ENCODE peak calls at places on chromosomes 4 and X, in ten cellular contexts. One of them, this sample, is unnamed.

GRCh38 chrX:12974217-12974796 is 603 bp upstream of the TMSB4X start:
- DNase-seq in spleen: peak
- DNase-seq in OCI-LY7: peak
- DNase-seq in transverse colon: peak
- DNase-seq in WTC11: peak
- DNase-seq in fibroblast of mammary gland: peak
- DNase-seq in NCI-H2029 treated with DMSO at 0.1 percent for 48 hours: no peak
- DNase-seq in lung: peak
- DNase-seq in ovary: peak
- DNase-seq in neural progenitor cell: peak
- DNase-seq in this sample: peak

GRCh38 chrX:48997455-48997854 is 4.6 kb downstream of the GRIPAP1 start:
- DNase-seq in OCI-LY7: no peak
- DNase-seq in neural progenitor cell: no peak
- DNase-seq in transverse colon: no peak
- DNase-seq in spleen: no peak
- DNase-seq in lung: no peak
- DNase-seq in fibroblast of mammary gland: no peak
- DNase-seq in NCI-H2029 treated with DMSO at 0.1 percent for 48 hours: no peak
- DNase-seq in ovary: no peak
- DNase-seq in WTC11: no peak
- DNase-seq in this sample: no peak

GRCh38 chrX:129427267-129427666 is 96.0 kb downstream of the SMARCA1 start:
- DNase-seq in spleen: no peak
- DNase-seq in NCI-H2029 treated with DMSO at 0.1 percent for 48 hours: peak
- DNase-seq in lung: no peak
- DNase-seq in neural progenitor cell: no peak
- DNase-seq in fibroblast of mammary gland: no peak
- DNase-seq in WTC11: no peak
- DNase-seq in transverse colon: no peak
- DNase-seq in OCI-LY7: no peak
- DNase-seq in ovary: no peak
- DNase-seq in this sample: no peak

GRCh38 chr4:29588615-29589014 is 1131.6 kb upstream of the PCDH7 start:
- DNase-seq in NCI-H2029 treated with DMSO at 0.1 percent for 48 hours: no peak
- DNase-seq in neural progenitor cell: no peak
- DNase-seq in ovary: no peak
- DNase-seq in transverse colon: no peak
- DNase-seq in fibroblast of mammary gland: peak
- DNase-seq in lung: no peak
- DNase-seq in OCI-LY7: no peak
- DNase-seq in spleen: no peak
- DNase-seq in WTC11: no peak
- DNase-seq in this sample: no peak

GRCh38 chr4:38080575-38080974 is 120.4 kb downstream of the PTTG2 start:
- DNase-seq in spleen: no peak
- DNase-seq in ovary: no peak
- DNase-seq in fibroblast of mammary gland: no peak
- DNase-seq in OCI-LY7: no peak
- DNase-seq in lung: no peak
- DNase-seq in neural progenitor cell: no peak
- DNase-seq in transverse colon: no peak
- DNase-seq in WTC11: no peak
- DNase-seq in NCI-H2029 treated with DMSO at 0.1 percent for 48 hours: no peak
- DNase-seq in this sample: no peak

GRCh38 chrX:150731795-150732194 is 38.6 kb downstream of the MTMR1 start:
- DNase-seq in WTC11: no peak
- DNase-seq in spleen: no peak
- DNase-seq in ovary: no peak
- DNase-seq in OCI-LY7: no peak
- DNase-seq in transverse colon: no peak
- DNase-seq in NCI-H2029 treated with DMSO at 0.1 percent for 48 hours: no peak
- DNase-seq in lung: no peak
- DNase-seq in neural progenitor cell: no peak
- DNase-seq in fibroblast of mammary gland: peak
- DNase-seq in this sample: peak

GRCh38 chrX:56728321-56728720 is 722 bp upstream of the NBDY start:
- DNase-seq in WTC11: no peak
- DNase-seq in neural progenitor cell: no peak
- DNase-seq in OCI-LY7: peak
- DNase-seq in fibroblast of mammary gland: peak
- DNase-seq in NCI-H2029 treated with DMSO at 0.1 percent for 48 hours: no peak
- DNase-seq in ovary: no peak
- DNase-seq in lung: no peak
- DNase-seq in spleen: no peak
- DNase-seq in transverse colon: no peak
- DNase-seq in this sample: peak

GRCh38 chrX:131792789-131793462 is 230.2 kb upstream of the STK26 start:
- DNase-seq in OCI-LY7: peak
- DNase-seq in transverse colon: peak
- DNase-seq in neural progenitor cell: no peak
- DNase-seq in ovary: peak
- DNase-seq in lung: peak
- DNase-seq in spleen: peak
- DNase-seq in NCI-H2029 treated with DMSO at 0.1 percent for 48 hours: no peak
- DNase-seq in fibroblast of mammary gland: peak
- DNase-seq in WTC11: no peak
- DNase-seq in this sample: no peak

GRCh38 chr4:185933078-185933581 is 121.1 kb upstream of the SORBS2 start:
- DNase-seq in WTC11: no peak
- DNase-seq in transverse colon: no peak
- DNase-seq in ovary: no peak
- DNase-seq in neural progenitor cell: no peak
- DNase-seq in NCI-H2029 treated with DMSO at 0.1 percent for 48 hours: no peak
- DNase-seq in spleen: no peak
- DNase-seq in fibroblast of mammary gland: peak
- DNase-seq in OCI-LY7: no peak
- DNase-seq in lung: no peak
- DNase-seq in this sample: no peak

GRCh38 chr4:140662082-140662869 is 93.5 kb upstream of the UCP1 start:
- DNase-seq in WTC11: no peak
- DNase-seq in transverse colon: no peak
- DNase-seq in neural progenitor cell: no peak
- DNase-seq in fibroblast of mammary gland: no peak
- DNase-seq in spleen: no peak
- DNase-seq in NCI-H2029 treated with DMSO at 0.1 percent for 48 hours: no peak
- DNase-seq in lung: no peak
- DNase-seq in ovary: no peak
- DNase-seq in OCI-LY7: no peak
- DNase-seq in this sample: peak

GRCh38 chr4:166458756-166459155 is 585.7 kb downstream of the TLL1 start:
- DNase-seq in lung: no peak
- DNase-seq in spleen: no peak
- DNase-seq in transverse colon: no peak
- DNase-seq in fibroblast of mammary gland: peak
- DNase-seq in OCI-LY7: no peak
- DNase-seq in ovary: no peak
- DNase-seq in WTC11: no peak
- DNase-seq in NCI-H2029 treated with DMSO at 0.1 percent for 48 hours: no peak
- DNase-seq in neural progenitor cell: no peak
- DNase-seq in this sample: peak

GRCh38 chrX:76029385-76029784 is 143.5 kb upstream of the PBDC1 start:
- DNase-seq in OCI-LY7: no peak
- DNase-seq in lung: no peak
- DNase-seq in NCI-H2029 treated with DMSO at 0.1 percent for 48 hours: no peak
- DNase-seq in ovary: no peak
- DNase-seq in fibroblast of mammary gland: no peak
- DNase-seq in WTC11: no peak
- DNase-seq in spleen: no peak
- DNase-seq in neural progenitor cell: no peak
- DNase-seq in transverse colon: no peak
- DNase-seq in this sample: no peak

GRCh38 chr4:129545599-129546278 is 449.8 kb downstream of the C4orf33 start:
- DNase-seq in spleen: peak
- DNase-seq in WTC11: no peak
- DNase-seq in transverse colon: peak
- DNase-seq in NCI-H2029 treated with DMSO at 0.1 percent for 48 hours: no peak
- DNase-seq in OCI-LY7: no peak
- DNase-seq in ovary: peak
- DNase-seq in fibroblast of mammary gland: peak
- DNase-seq in neural progenitor cell: peak
- DNase-seq in lung: peak
- DNase-seq in this sample: peak

GRCh38 chr4:138192113-138192512 is 50.0 kb downstream of the SLC7A11 start:
- DNase-seq in spleen: no peak
- DNase-seq in WTC11: no peak
- DNase-seq in OCI-LY7: no peak
- DNase-seq in neural progenitor cell: no peak
- DNase-seq in lung: no peak
- DNase-seq in fibroblast of mammary gland: peak
- DNase-seq in ovary: no peak
- DNase-seq in transverse colon: no peak
- DNase-seq in NCI-H2029 treated with DMSO at 0.1 percent for 48 hours: no peak
- DNase-seq in this sample: peak

GRCh38 chr4:168831919-168832745 is 177.9 kb downstream of the CBR4 start:
- DNase-seq in lung: peak
- DNase-seq in spleen: peak
- DNase-seq in ovary: peak
- DNase-seq in transverse colon: peak
- DNase-seq in WTC11: peak
- DNase-seq in NCI-H2029 treated with DMSO at 0.1 percent for 48 hours: no peak
- DNase-seq in neural progenitor cell: peak
- DNase-seq in OCI-LY7: peak
- DNase-seq in fibroblast of mammary gland: peak
- DNase-seq in this sample: peak

GRCh38 chr4:171186700-171187099 is 626.5 kb upstream of the GALNTL6 start:
- DNase-seq in fibroblast of mammary gland: no peak
- DNase-seq in neural progenitor cell: peak
- DNase-seq in WTC11: peak
- DNase-seq in spleen: no peak
- DNase-seq in OCI-LY7: no peak
- DNase-seq in ovary: no peak
- DNase-seq in transverse colon: no peak
- DNase-seq in lung: no peak
- DNase-seq in NCI-H2029 treated with DMSO at 0.1 percent for 48 hours: no peak
- DNase-seq in this sample: no peak

GRCh38 chr4:82561745-82562552 is at the start of gene TMEM150C:
- DNase-seq in neural progenitor cell: peak
- DNase-seq in fibroblast of mammary gland: peak
- DNase-seq in lung: no peak
- DNase-seq in ovary: peak
- DNase-seq in NCI-H2029 treated with DMSO at 0.1 percent for 48 hours: no peak
- DNase-seq in spleen: no peak
- DNase-seq in WTC11: peak
- DNase-seq in transverse colon: peak
- DNase-seq in OCI-LY7: no peak
- DNase-seq in this sample: peak

GRCh38 chrX:11427082-11428033 is 134.1 kb downstream of the AMELX start:
- DNase-seq in transverse colon: peak
- DNase-seq in OCI-LY7: no peak
- DNase-seq in NCI-H2029 treated with DMSO at 0.1 percent for 48 hours: no peak
- DNase-seq in neural progenitor cell: peak
- DNase-seq in lung: no peak
- DNase-seq in ovary: peak
- DNase-seq in WTC11: peak
- DNase-seq in spleen: peak
- DNase-seq in fibroblast of mammary gland: peak
- DNase-seq in this sample: no peak

GRCh38 chr4:176334066-176334465 is 14.3 kb downstream of the SPCS3 start:
- DNase-seq in spleen: no peak
- DNase-seq in OCI-LY7: no peak
- DNase-seq in transverse colon: no peak
- DNase-seq in ovary: no peak
- DNase-seq in NCI-H2029 treated with DMSO at 0.1 percent for 48 hours: no peak
- DNase-seq in lung: no peak
- DNase-seq in neural progenitor cell: no peak
- DNase-seq in fibroblast of mammary gland: no peak
- DNase-seq in WTC11: no peak
- DNase-seq in this sample: no peak

GRCh38 chr4:20331642-20332041 is 79.9 kb downstream of the SLIT2 start:
- DNase-seq in OCI-LY7: no peak
- DNase-seq in ovary: no peak
- DNase-seq in spleen: no peak
- DNase-seq in fibroblast of mammary gland: peak
- DNase-seq in transverse colon: no peak
- DNase-seq in lung: no peak
- DNase-seq in WTC11: no peak
- DNase-seq in NCI-H2029 treated with DMSO at 0.1 percent for 48 hours: no peak
- DNase-seq in neural progenitor cell: no peak
- DNase-seq in this sample: no peak

GRCh38 chr4:3668825-3669552 is 97.2 kb upstream of the ADRA2C start:
- DNase-seq in transverse colon: no peak
- DNase-seq in OCI-LY7: no peak
- DNase-seq in lung: no peak
- DNase-seq in NCI-H2029 treated with DMSO at 0.1 percent for 48 hours: no peak
- DNase-seq in fibroblast of mammary gland: no peak
- DNase-seq in ovary: no peak
- DNase-seq in WTC11: no peak
- DNase-seq in spleen: no peak
- DNase-seq in neural progenitor cell: no peak
- DNase-seq in this sample: no peak

GRCh38 chr4:178556796-178557195 is 1114.6 kb upstream of the AGA start:
- DNase-seq in neural progenitor cell: no peak
- DNase-seq in WTC11: no peak
- DNase-seq in lung: no peak
- DNase-seq in OCI-LY7: no peak
- DNase-seq in spleen: no peak
- DNase-seq in fibroblast of mammary gland: no peak
- DNase-seq in transverse colon: no peak
- DNase-seq in ovary: no peak
- DNase-seq in NCI-H2029 treated with DMSO at 0.1 percent for 48 hours: no peak
- DNase-seq in this sample: peak

GRCh38 chr4:158787718-158788441 is 19.1 kb downstream of the FNIP2 start:
- DNase-seq in OCI-LY7: no peak
- DNase-seq in fibroblast of mammary gland: peak
- DNase-seq in ovary: no peak
- DNase-seq in WTC11: no peak
- DNase-seq in neural progenitor cell: peak
- DNase-seq in lung: no peak
- DNase-seq in NCI-H2029 treated with DMSO at 0.1 percent for 48 hours: no peak
- DNase-seq in transverse colon: no peak
- DNase-seq in spleen: no peak
- DNase-seq in this sample: no peak

This sample was measured in bronchial epithelial cell.